ENCODE peak calls at places on chromosome 17, in six cellular contexts. D, E, T, G, Z and X are unnamed samples.

GRCh38 chr17:7235693-7236665 is 1.7 kb upstream of the DVL2 start:
- DNase-seq in D (no peak), E (peak; percentile 36), T (peak; percentile 56), G (no peak), Z (no peak), X (peak; percentile 56)

GRCh38 chr17:41625602-41626001 is 1.2 kb upstream of the KRT17 start:
- DNase-seq in D (no peak), E (peak; percentile 42), T (peak; percentile 93), G (no peak), Z (peak; percentile 76), X (peak; percentile 48)

GRCh38 chr17:36550491-36551417 is 6.0 kb downstream of the GGNBP2 start:
- DNase-seq in D (no peak), E (no peak), T (no peak), G (no peak), Z (no peak), X (no peak)

GRCh38 chr17:80409626-80410025 is 5.3 kb upstream of the ENDOV start:
- DNase-seq in D (no peak), E (no peak), T (no peak), G (no peak), Z (no peak), X (no peak)

GRCh38 chr17:80212962-80213650 is 7.0 kb downstream of the SGSH start:
- DNase-seq in D (no peak), E (no peak), T (no peak), G (no peak), Z (no peak), X (no peak)

GRCh38 chr17:1577186-1577585 is 14.6 kb upstream of the PITPNA start:
- DNase-seq in D (no peak), E (peak; percentile 98), T (peak; percentile 92), G (peak; percentile 82), Z (peak; percentile 95), X (peak; percentile 40)

GRCh38 chr17:36705651-36706436 is 104.5 kb downstream of the MRM1 start:
- DNase-seq in D (peak; percentile 13), E (peak; percentile 44), T (peak; percentile 14), G (no peak), Z (no peak), X (peak; percentile 68)

GRCh38 chr17:16491703-16492612 is at the start of gene LRRC75A:
- DNase-seq in D (peak; percentile 42), E (peak; percentile 39), T (peak; percentile 19), G (peak; percentile 46), Z (no peak), X (peak; percentile 80)

GRCh38 chr17:82647593-82648164 is 565 bp downstream of the WDR45B start:
- DNase-seq in D (peak; percentile 63), E (peak; percentile 15), T (peak; percentile 24), G (peak; percentile 47), Z (peak; percentile 82), X (no peak)

GRCh38 chr17:2400474-2400866 is 390 bp downstream of the MNT start:
- DNase-seq in D (peak; percentile 38), E (peak; percentile 57), T (peak; percentile 54), G (peak; percentile 68), Z (peak; percentile 83), X (peak; percentile 78)

GRCh38 chr17:77473615-77474226 is 333.0 kb downstream of the SEC14L1 start:
- DNase-seq in D (no peak), E (no peak), T (peak; percentile 87), G (no peak), Z (no peak), X (no peak)

GRCh38 chr17:30600062-30600829 is 123.0 kb downstream of the GOSR1 start:
- DNase-seq in D (peak; percentile 22), E (peak; percentile 83), T (peak; percentile 86), G (peak; percentile 85), Z (peak; percentile 87), X (peak; percentile 89)

GRCh38 chr17:82041139-82041814 is 3.8 kb upstream of the DCXR start:
- DNase-seq in D (no peak), E (no peak), T (peak; percentile 46), G (no peak), Z (no peak), X (no peak)

GRCh38 chr17:6755731-6756184 is at the start of gene XAF1:
- DNase-seq in D (peak; percentile 17), E (peak; percentile 72), T (no peak), G (peak; percentile 26), Z (no peak), X (peak; percentile 60)

GRCh38 chr17:50096092-50096491 is 941 bp downstream of the PDK2 start:
- DNase-seq in D (no peak), E (no peak), T (peak; percentile 10), G (no peak), Z (no peak), X (no peak)

GRCh38 chr17:13540546-13540945 is 61.2 kb downstream of the HS3ST3A1 start:
- DNase-seq in D (no peak), E (no peak), T (peak; percentile 38), G (no peak), Z (no peak), X (no peak)

GRCh38 chr17:56914641-56915263 is 903 bp upstream of the TRIM25 start:
- DNase-seq in D (no peak), E (no peak), T (no peak), G (no peak), Z (no peak), X (no peak)

GRCh38 chr17:15945493-15946209 is 721 bp downstream of the ADORA2B start:
- DNase-seq in D (no peak), E (peak; percentile 42), T (peak; percentile 36), G (no peak), Z (no peak), X (no peak)

GRCh38 chr17:31610301-31610910 is 218.9 kb downstream of the RAB11FIP4 start:
- DNase-seq in D (no peak), E (no peak), T (no peak), G (no peak), Z (no peak), X (no peak)

GRCh38 chr17:49003557-49004511 is 6.6 kb downstream of the IGF2BP1 start:
- DNase-seq in D (no peak), E (no peak), T (no peak), G (no peak), Z (no peak), X (no peak)

GRCh38 chr17:49001671-49002070 is 4.5 kb downstream of the IGF2BP1 start:
- DNase-seq in D (no peak), E (no peak), T (no peak), G (no peak), Z (no peak), X (no peak)

GRCh38 chr17:49000943-49001342 is 3.8 kb downstream of the IGF2BP1 start:
- DNase-seq in D (no peak), E (no peak), T (no peak), G (no peak), Z (no peak), X (no peak)

GRCh38 chr17:49002766-49003165 is 5.6 kb downstream of the IGF2BP1 start:
- DNase-seq in D (no peak), E (no peak), T (no peak), G (no peak), Z (no peak), X (no peak)

GRCh38 chr17:49002331-49002730 is 5.1 kb downstream of the IGF2BP1 start:
- DNase-seq in D (no peak), E (no peak), T (no peak), G (no peak), Z (no peak), X (no peak)
- H3K4me3 ChIP-seq in D (no peak overlapping the region), E (peak overlapping the region; percentile 96), T (no peak overlapping the region), G (no peak overlapping the region), Z (no peak overlapping the region), X (no peak overlapping the region)

GRCh38 chr17:67223924-67224323 is 21.1 kb downstream of the HELZ start:
- DNase-seq in D (no peak), E (no peak), T (no peak), G (no peak), Z (no peak), X (no peak)

GRCh38 chr17:67232441-67232840 is 12.6 kb downstream of the HELZ start:
- DNase-seq in D (no peak), E (no peak), T (no peak), G (no peak), Z (no peak), X (no peak)

GRCh38 chr17:67229109-67229991 is 15.6 kb downstream of the HELZ start:
- DNase-seq in D (no peak), E (no peak), T (no peak), G (no peak), Z (no peak), X (no peak)

GRCh38 chr17:67227488-67227887 is 17.5 kb downstream of the HELZ start:
- DNase-seq in D (no peak), E (peak; percentile 53), T (no peak), G (no peak), Z (no peak), X (no peak)
- H3K27ac ChIP-seq in D (no peak overlapping the region), E (no peak overlapping the region), T (no peak overlapping the region), G (no peak overlapping the region), Z (no peak overlapping the region), X (no peak overlapping the region)

DNA sequence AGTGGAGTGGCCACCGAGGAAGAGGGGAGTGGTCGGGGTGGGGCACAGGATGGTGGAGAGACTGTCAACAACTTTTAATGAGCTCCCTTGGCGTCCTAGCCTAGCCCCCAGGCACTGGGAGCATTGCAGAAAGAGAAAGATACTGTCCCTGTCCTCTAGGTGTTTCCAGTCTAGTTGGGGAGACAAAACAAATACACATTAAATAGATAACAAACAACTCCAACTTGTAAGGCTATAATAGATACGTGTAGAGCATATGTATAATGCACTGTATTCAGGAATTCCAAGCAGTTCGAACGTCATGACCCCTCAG is 435 bp upstream of the UBE2O start:
- DNase-seq in D (no peak), E (no peak), T (no peak), G (no peak), Z (no peak), X (no peak)
- H3K4me3 ChIP-seq in D (peak overlapping the region; percentile 55), E (no peak overlapping the region), T (no peak overlapping the region), G (no peak overlapping the region), Z (peak overlapping the region; percentile 98), X (peak overlapping the region; percentile 86)

GRCh38 chr17:72387487-72387886 is 266.7 kb downstream of the SOX9 start:
- DNase-seq in D (no peak), E (peak; percentile 85), T (no peak), G (no peak), Z (no peak), X (no peak)

GRCh38 chr17:72390675-72391501 is 270.1 kb downstream of the SOX9 start:
- DNase-seq in D (no peak), E (no peak), T (peak; percentile 86), G (no peak), Z (no peak), X (no peak)

GRCh38 chr17:72386619-72387237 is 265.9 kb downstream of the SOX9 start:
- DNase-seq in D (no peak), E (no peak), T (no peak), G (no peak), Z (no peak), X (no peak)

GRCh38 chr17:72387969-72388368 is 267.1 kb downstream of the SOX9 start:
- DNase-seq in D (no peak), E (no peak), T (no peak), G (no peak), Z (no peak), X (no peak)

DNA sequence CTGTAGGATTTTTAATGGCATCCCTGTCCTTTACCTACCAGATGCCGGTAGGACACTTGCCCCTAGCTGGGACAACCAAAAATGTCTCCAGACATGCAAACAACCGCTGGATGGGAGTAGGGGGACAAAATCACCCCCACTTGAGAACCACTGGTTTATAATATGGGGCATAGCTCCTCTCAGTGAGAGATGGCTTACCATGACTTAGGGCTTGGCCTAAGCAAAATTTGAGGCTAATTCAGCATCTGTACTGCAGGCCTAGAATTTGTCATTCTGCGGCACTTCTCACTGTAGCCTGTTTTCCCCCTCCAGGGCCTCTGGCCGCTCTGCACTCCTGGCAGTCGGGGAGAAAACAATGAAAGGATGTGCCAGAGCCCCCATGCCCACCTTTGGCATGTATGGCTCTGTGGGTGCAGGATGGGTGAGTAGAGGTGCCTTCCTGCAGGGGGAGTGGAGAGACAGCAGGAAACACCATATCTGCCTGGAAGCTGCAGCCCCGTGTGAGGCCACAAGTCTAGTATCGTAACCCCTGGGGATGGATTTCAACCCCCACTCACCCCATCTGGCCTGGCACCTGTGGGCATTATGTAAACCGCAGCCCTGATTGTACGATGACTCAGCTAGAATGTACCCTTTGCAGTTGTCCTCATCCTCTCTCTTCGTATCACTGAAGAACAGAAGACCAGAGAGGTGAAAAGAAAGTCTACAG is 268.1 kb downstream of the SOX9 start:
- DNase-seq in D (no peak), E (peak; percentile 33), T (peak; percentile 72), G (no peak), Z (no peak), X (no peak)
- H3K27ac ChIP-seq in D (no peak overlapping the region), E (no peak overlapping the region), T (peak overlapping the region; percentile 28), G (no peak overlapping the region), Z (no peak overlapping the region), X (no peak overlapping the region)